ENCODE peak calls at places on chromosomes 16 and 17, in seven cellular contexts. M is PC-9, Y is A549, D is psoas muscle, F is left lung, J is stomach, V is heart left ventricle. W is an unnamed sample.

GRCh38 chr16:89484088-89484501 is 6.3 kb downstream of the ANKRD11 start:
- DNase-seq in M (no peak), Y (no peak), D (no peak), F (no peak), J (no peak), V (no peak), W (no peak)

GRCh38 chr16:20938426-20938825 is 37.9 kb downstream of the LYRM1 start:
- DNase-seq in M (peak; percentile 87), Y (no peak), D (no peak), F (no peak), J (no peak), V (no peak), W (peak; percentile 41)

GRCh38 chr17:63173903-63174302 is 207.9 kb downstream of the TANC2 start:
- DNase-seq in M (no peak), Y (no peak), D (no peak), F (no peak), J (no peak), V (no peak), W (no peak)

GRCh38 chr17:2547176-2547575 is 35.5 kb upstream of the METTL16 start:
- DNase-seq in M (no peak), Y (peak; percentile 60), D (no peak), F (no peak), J (no peak), V (no peak), W (peak; percentile 79)

GRCh38 chr17:59513934-59514841 is 51.2 kb upstream of the DHX40 start:
- DNase-seq in M (peak; percentile 56), Y (peak; percentile 26), D (peak; percentile 76), F (peak; percentile 81), J (peak; percentile 82), V (peak; percentile 93), W (peak; percentile 41)

GRCh38 chr16:84199861-84200260 is 8.9 kb downstream of the ADAD2 start:
- DNase-seq in M (no peak), Y (no peak), D (peak; percentile 70), F (no peak), J (no peak), V (no peak), W (no peak)

GRCh38 chr17:75832652-75833400 is 11.4 kb downstream of the UNC13D start:
- DNase-seq in M (no peak), Y (no peak), D (no peak), F (no peak), J (no peak), V (no peak), W (no peak)

GRCh38 chr16:6684076-6684673 is 648.5 kb upstream of the RBFOX1 start:
- DNase-seq in M (no peak), Y (peak; percentile 3), D (no peak), F (no peak), J (no peak), V (no peak), W (peak; percentile 7)

GRCh38 chr17:75073618-75074047 is 14.1 kb upstream of the SLC16A5 start:
- DNase-seq in M (no peak), Y (no peak), D (peak; percentile 67), F (no peak), J (no peak), V (no peak), W (no peak)

GRCh38 chr17:77734371-77735050 is 224.0 kb upstream of the TNRC6C start:
- DNase-seq in M (no peak), Y (peak; percentile 44), D (peak; percentile 93), F (no peak), J (peak; percentile 53), V (peak; percentile 96), W (peak; percentile 1)

GRCh38 chr17:4808378-4808767 is 1.4 kb downstream of the PLD2 start:
- DNase-seq in M (no peak), Y (no peak), D (peak; percentile 77), F (no peak), J (peak; percentile 80), V (peak; percentile 64), W (no peak)

GRCh38 chr16:80938035-80938927 is 68.4 kb downstream of the CMC2 start:
- DNase-seq in M (no peak), Y (no peak), D (peak; percentile 63), F (no peak), J (no peak), V (peak; percentile 33), W (peak; percentile 88)

GRCh38 chr16:50467943-50468748 is 80.0 kb upstream of the NKD1 start:
- DNase-seq in M (no peak), Y (no peak), D (no peak), F (peak; percentile 79), J (peak; percentile 87), V (no peak), W (no peak)

GRCh38 chr17:50501906-50502642 is 6.2 kb upstream of the MYCBPAP start:
- DNase-seq in M (no peak), Y (no peak), D (no peak), F (no peak), J (no peak), V (no peak), W (no peak)

GRCh38 chr16:85392756-85393673 is 220.1 kb upstream of the GSE1 start:
- DNase-seq in M (no peak), Y (no peak), D (peak; percentile 45), F (peak; percentile 41), J (no peak), V (no peak), W (no peak)

GRCh38 chr16:89507219-89507833 is 877 bp upstream of the SPG7 start:
- DNase-seq in M (no peak), Y (no peak), D (no peak), F (no peak), J (peak; percentile 32), V (peak; percentile 64), W (no peak)

GRCh38 chr16:9192746-9193145 is 101.3 kb downstream of the HAPSTR1 start:
- DNase-seq in M (no peak), Y (no peak), D (no peak), F (no peak), J (no peak), V (no peak), W (no peak)

DNA sequence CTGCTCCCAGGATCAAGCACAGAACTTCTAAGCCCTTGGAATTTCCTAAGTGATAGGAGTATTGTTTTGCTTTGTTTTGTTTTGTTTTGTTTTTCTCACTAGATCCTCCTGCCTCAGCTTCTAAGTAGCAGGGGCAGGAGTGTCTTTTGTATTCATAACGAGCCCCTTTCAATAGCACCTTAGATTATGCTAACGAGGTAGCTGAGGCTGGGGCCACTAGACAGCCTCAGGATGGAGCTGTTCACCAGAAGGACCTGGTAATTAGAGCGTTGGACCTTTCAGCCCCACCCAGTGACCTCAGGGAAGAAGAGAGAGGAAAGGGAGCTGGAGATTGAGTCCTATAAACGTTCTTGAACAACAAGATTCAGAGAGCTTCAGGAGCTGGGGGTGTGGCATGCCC is 43.6 kb downstream of the IKZF3 start:
- DNase-seq in M (no peak), Y (no peak), D (no peak), F (no peak), J (no peak), V (no peak), W (no peak)
- H3K27ac ChIP-seq in M (no peak overlapping the region), Y (no peak overlapping the region), D (no peak overlapping the region), F (no peak overlapping the region), J (no peak overlapping the region), V (no peak overlapping the region), W (no peak overlapping the region)

DNA sequence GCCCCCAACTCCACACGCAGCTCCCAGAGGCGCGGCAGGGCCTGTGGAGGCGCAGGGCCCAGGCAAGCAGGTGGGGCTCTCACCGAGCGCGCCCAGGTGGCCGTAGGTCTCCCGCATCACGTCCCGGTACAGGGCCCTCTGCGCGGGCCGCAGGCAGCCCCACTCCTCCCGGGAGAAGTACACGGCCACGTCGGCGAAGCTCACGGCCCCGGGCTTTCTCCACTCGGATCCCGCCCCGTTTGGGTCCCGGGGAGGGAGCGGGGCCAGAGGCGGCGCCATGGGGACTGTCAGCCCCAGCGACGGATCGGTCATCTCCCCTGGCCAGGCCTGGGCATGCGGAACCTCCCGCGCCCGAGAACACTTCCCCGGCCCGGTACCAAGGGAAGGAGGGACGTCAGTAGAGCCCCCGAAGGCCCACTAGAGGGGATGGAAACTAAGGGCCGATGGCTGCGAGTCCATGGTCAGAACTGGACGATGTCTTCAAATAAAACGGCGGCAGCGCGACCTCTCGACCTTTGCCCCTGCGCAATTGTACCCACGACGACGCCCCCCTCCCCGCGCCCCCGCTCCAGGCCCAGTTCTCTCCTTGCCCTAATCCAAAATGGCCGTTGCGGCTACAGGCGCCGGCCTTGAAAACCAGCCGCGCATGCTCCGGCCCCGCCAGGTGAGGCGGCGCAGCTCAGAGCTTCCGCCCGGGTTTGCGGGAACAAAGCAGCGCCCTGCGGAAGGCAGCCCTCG is at the start of gene ZNF747:
- DNase-seq in M (peak; percentile 72), Y (peak; percentile 77), D (peak; percentile 97), F (peak; percentile 98), J (peak; percentile 93), V (peak; percentile 96), W (peak; percentile 71)
- TF ChIP-seq CTCF in M (peak; percentile 29), Y (no peak), D (peak; percentile 0), F (no peak), J (peak; percentile 17), V (no peak), W (peak; percentile 20)

GRCh38 chr17:21279582-21279981 is 4.9 kb upstream of the MAP2K3 start:
- DNase-seq in M (no peak), Y (no peak), D (peak; percentile 52), F (no peak), J (no peak), V (no peak), W (no peak)
- H3K4me1 ChIP-seq in M (peaks cover 26% of the 10 kb centered on the region), Y (peaks cover 36% of the 10 kb centered on the region), D (peaks cover 53% of the 10 kb centered on the region), F (peaks cover 85% of the 10 kb centered on the region), J (peaks cover 60% of the 10 kb centered on the region), V (peaks cover 27% of the 10 kb centered on the region), W (peaks cover 9% of the 10 kb centered on the region)

GRCh38 chr16:53121043-53121442 is 66.3 kb downstream of the CHD9 start:
- DNase-seq in M (no peak), Y (no peak), D (no peak), F (no peak), J (no peak), V (no peak), W (no peak)
- H3K27ac ChIP-seq in M (no peak overlapping the region), Y (no peak overlapping the region), D (no peak overlapping the region), F (peak overlapping the region; percentile 30), J (peak overlapping the region; percentile 31), V (no peak overlapping the region), W (no peak overlapping the region)

DNA sequence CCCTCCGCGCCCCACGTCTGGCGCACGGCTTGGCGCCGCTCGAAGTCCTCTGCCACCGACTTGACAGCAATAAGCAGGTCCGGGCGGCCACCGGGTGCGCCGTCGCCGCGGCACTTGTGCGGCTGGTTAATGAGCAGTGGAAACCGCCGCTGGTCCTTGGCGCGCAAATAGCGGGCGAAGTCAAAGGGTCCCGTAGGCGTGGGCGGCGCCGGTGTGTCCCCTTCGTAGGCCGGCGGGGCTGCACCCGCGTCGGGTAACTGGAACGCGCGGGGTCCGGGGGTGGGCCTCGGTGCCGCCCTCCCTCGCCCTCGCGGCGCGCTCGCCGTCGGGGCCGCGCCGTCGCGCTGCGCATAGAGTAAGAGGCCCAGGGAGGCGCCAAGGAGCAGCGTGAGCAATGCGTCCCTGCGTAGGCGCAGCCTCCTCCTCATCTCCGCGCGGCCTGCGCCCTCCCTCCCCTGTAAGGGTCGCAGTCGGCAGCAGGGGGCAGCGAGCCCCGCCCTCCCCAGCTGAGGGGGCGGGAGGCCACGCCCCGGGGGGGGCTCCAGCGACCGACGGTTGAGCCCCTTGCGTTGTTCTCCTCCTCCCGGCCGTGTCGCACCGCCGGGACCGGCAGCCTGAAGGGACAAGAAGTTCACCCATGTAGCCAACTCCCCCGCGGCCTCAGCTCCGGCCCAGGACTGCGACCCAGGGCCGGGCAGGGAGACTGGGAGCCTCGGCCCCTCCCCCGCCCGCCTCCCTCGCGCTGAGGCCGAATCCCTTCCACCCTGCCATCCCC is 553 bp downstream of the B3GNT9 start:
- DNase-seq in M (no peak), Y (peak; percentile 51), D (peak; percentile 71), F (no peak), J (no peak), V (peak; percentile 62), W (peak; percentile 32)
- TF ChIP-seq CTCF in M (no peak), Y (no peak), D (no peak), F (no peak), J (no peak), V (no peak), W (peak; percentile 25)

GRCh38 chr16:56933828-56934598 is 2.1 kb downstream of the HERPUD1 start:
- DNase-seq in M (no peak), Y (no peak), D (no peak), F (no peak), J (no peak), V (no peak), W (no peak)
- H3K4me1 ChIP-seq in M (peaks cover 25% of the 10 kb centered on the region), Y (peaks cover 41% of the 10 kb centered on the region), D (peaks cover 36% of the 10 kb centered on the region), F (peaks cover 69% of the 10 kb centered on the region), J (peaks cover 67% of the 10 kb centered on the region), V (peaks cover 42% of the 10 kb centered on the region), W (peaks cover 12% of the 10 kb centered on the region)